ENCODE peak calls at places on chromosomes 16 and 17, in nine cellular contexts. One of them, this sample, is unnamed.

GRCh38 chr17:30970757-30971567 is at the start of gene RNF135:
- DNase-seq in breast epithelium: peak
- DNase-seq in IMR-90: peak
- DNase-seq in NB4: peak
- DNase-seq in GM12878: no peak
- DNase-seq in GM12891: peak
- DNase-seq in sigmoid colon: peak
- DNase-seq in H54: peak
- DNase-seq in lower leg skin: peak
- DNase-seq in this sample: peak

GRCh38 chr16:4091638-4092037 is 24.6 kb downstream of the ADCY9 start:
- DNase-seq in breast epithelium: no peak
- DNase-seq in IMR-90: no peak
- DNase-seq in NB4: peak
- DNase-seq in GM12878: no peak
- DNase-seq in GM12891: no peak
- DNase-seq in sigmoid colon: no peak
- DNase-seq in H54: no peak
- DNase-seq in lower leg skin: peak
- DNase-seq in this sample: no peak

GRCh38 chr16:27769561-27770222 is 219.7 kb downstream of the KATNIP start:
- DNase-seq in breast epithelium: no peak
- DNase-seq in IMR-90: peak
- DNase-seq in NB4: no peak
- DNase-seq in GM12878: no peak
- DNase-seq in GM12891: no peak
- DNase-seq in sigmoid colon: no peak
- DNase-seq in H54: peak
- DNase-seq in lower leg skin: no peak
- DNase-seq in this sample: no peak

GRCh38 chr16:3282103-3282746 is 1.1 kb upstream of the ZNF263 start:
- DNase-seq in breast epithelium: no peak
- DNase-seq in IMR-90: peak
- DNase-seq in NB4: peak
- DNase-seq in GM12878: no peak
- DNase-seq in GM12891: no peak
- DNase-seq in sigmoid colon: no peak
- DNase-seq in H54: peak
- DNase-seq in lower leg skin: no peak
- DNase-seq in this sample: peak

GRCh38 chr16:88088161-88088581 is 136.9 kb downstream of the BANP start:
- DNase-seq in breast epithelium: no peak
- DNase-seq in IMR-90: peak
- DNase-seq in NB4: no peak
- DNase-seq in GM12878: no peak
- DNase-seq in GM12891: no peak
- DNase-seq in sigmoid colon: peak
- DNase-seq in H54: no peak
- DNase-seq in lower leg skin: peak
- DNase-seq in this sample: no peak

GRCh38 chr16:17612336-17612735 is 141.6 kb upstream of the XYLT1 start:
- DNase-seq in breast epithelium: no peak
- DNase-seq in IMR-90: no peak
- DNase-seq in NB4: no peak
- DNase-seq in GM12878: no peak
- DNase-seq in GM12891: no peak
- DNase-seq in sigmoid colon: no peak
- DNase-seq in H54: no peak
- DNase-seq in lower leg skin: no peak
- DNase-seq in this sample: no peak

GRCh38 chr17:44351961-44352921 is 7.1 kb downstream of the GRN start:
- DNase-seq in breast epithelium: no peak
- DNase-seq in IMR-90: no peak
- DNase-seq in NB4: no peak
- DNase-seq in GM12878: no peak
- DNase-seq in GM12891: no peak
- DNase-seq in sigmoid colon: no peak
- DNase-seq in H54: no peak
- DNase-seq in lower leg skin: no peak
- DNase-seq in this sample: no peak

GRCh38 chr17:80792373-80792781 is 199.3 kb upstream of the CHMP6 start:
- DNase-seq in breast epithelium: peak
- DNase-seq in IMR-90: peak
- DNase-seq in NB4: no peak
- DNase-seq in GM12878: no peak
- DNase-seq in GM12891: no peak
- DNase-seq in sigmoid colon: peak
- DNase-seq in H54: no peak
- DNase-seq in lower leg skin: peak
- DNase-seq in this sample: no peak

GRCh38 chr17:27621557-27621956 is 9.4 kb upstream of the LGALS9 start:
- DNase-seq in breast epithelium: no peak
- DNase-seq in IMR-90: no peak
- DNase-seq in NB4: no peak
- DNase-seq in GM12878: no peak
- DNase-seq in GM12891: no peak
- DNase-seq in sigmoid colon: no peak
- DNase-seq in H54: no peak
- DNase-seq in lower leg skin: no peak
- DNase-seq in this sample: no peak

GRCh38 chr16:26195225-26195624 is 503.5 kb downstream of the HS3ST4 start:
- DNase-seq in breast epithelium: no peak
- DNase-seq in IMR-90: no peak
- DNase-seq in NB4: no peak
- DNase-seq in GM12878: no peak
- DNase-seq in GM12891: no peak
- DNase-seq in sigmoid colon: no peak
- DNase-seq in H54: no peak
- DNase-seq in lower leg skin: no peak
- DNase-seq in this sample: no peak

GRCh38 chr16:84503751-84504395 is 586 bp downstream of the MEAK7 start:
- DNase-seq in breast epithelium: no peak
- DNase-seq in IMR-90: peak
- DNase-seq in NB4: peak
- DNase-seq in GM12878: no peak
- DNase-seq in GM12891: no peak
- DNase-seq in sigmoid colon: no peak
- DNase-seq in H54: no peak
- DNase-seq in lower leg skin: no peak
- DNase-seq in this sample: peak

GRCh38 chr17:20896153-20896649 is 146.6 kb downstream of the USP22 start:
- DNase-seq in breast epithelium: no peak
- DNase-seq in IMR-90: peak
- DNase-seq in NB4: no peak
- DNase-seq in GM12878: no peak
- DNase-seq in GM12891: no peak
- DNase-seq in sigmoid colon: peak
- DNase-seq in H54: no peak
- DNase-seq in lower leg skin: no peak
- DNase-seq in this sample: no peak

GRCh38 chr16:87704754-87705353 is 60.9 kb downstream of the KLHDC4 start:
- DNase-seq in breast epithelium: no peak
- DNase-seq in IMR-90: no peak
- DNase-seq in NB4: no peak
- DNase-seq in GM12878: no peak
- DNase-seq in GM12891: no peak
- DNase-seq in sigmoid colon: no peak
- DNase-seq in H54: no peak
- DNase-seq in lower leg skin: no peak
- DNase-seq in this sample: no peak

GRCh38 chr17:58232707-58233156 is 5.7 kb upstream of the LPO start:
- DNase-seq in breast epithelium: no peak
- DNase-seq in IMR-90: peak
- DNase-seq in NB4: peak
- DNase-seq in GM12878: peak
- DNase-seq in GM12891: no peak
- DNase-seq in sigmoid colon: no peak
- DNase-seq in H54: peak
- DNase-seq in lower leg skin: no peak
- DNase-seq in this sample: no peak

GRCh38 chr16:86865866-86866675 is 287.7 kb downstream of the FOXL1 start:
- DNase-seq in breast epithelium: no peak
- DNase-seq in IMR-90: peak
- DNase-seq in NB4: no peak
- DNase-seq in GM12878: no peak
- DNase-seq in GM12891: no peak
- DNase-seq in sigmoid colon: peak
- DNase-seq in H54: no peak
- DNase-seq in lower leg skin: no peak
- DNase-seq in this sample: no peak

DNA sequence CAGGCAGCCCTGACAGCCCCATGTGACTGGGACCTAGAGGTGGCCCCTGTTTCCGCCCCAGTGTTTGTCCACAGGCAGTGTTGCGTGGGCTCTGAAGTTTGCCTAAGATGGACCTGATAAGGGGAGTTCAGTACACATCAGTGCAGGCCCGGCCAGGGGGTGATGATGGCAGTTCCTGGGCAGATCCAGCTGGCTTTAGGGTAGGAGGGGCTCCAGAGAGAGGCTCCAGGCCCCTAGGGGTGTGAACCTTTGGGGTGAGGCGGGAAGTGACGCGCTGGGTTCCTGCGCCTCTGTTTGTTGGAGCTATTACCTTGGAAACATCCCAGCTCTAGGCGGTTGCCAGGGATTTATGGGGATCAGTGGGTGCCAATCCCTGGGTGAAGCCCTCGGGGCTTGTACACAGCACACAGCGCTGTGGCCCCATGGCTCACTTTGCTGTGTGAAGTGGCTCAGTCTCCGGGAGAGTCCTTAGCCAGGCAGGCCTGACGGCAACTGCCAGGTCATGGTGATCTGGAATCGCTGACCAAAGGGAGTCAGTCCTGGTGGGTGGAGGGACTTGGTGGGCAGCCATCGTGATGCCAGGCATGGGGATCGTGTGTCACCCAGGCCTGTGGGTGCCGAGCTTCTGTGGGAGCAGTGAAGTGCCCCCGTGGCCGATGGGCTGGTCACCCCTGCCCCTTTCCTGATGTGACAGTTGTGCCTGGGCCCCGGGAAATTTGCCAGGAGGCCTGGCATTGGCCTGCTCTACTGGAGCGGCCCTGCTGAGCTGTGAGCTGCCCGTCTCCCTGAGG is 146.1 kb downstream of the SEC14L1 start:
- DNase-seq in breast epithelium: peak
- DNase-seq in IMR-90: peak
- DNase-seq in NB4: no peak
- DNase-seq in GM12878: no peak
- DNase-seq in GM12891: no peak
- DNase-seq in sigmoid colon: peak
- DNase-seq in H54: peak
- DNase-seq in lower leg skin: peak
- DNase-seq in this sample: no peak
- TF ChIP-seq POLR2A in breast epithelium: no peak
- TF ChIP-seq POLR2A in IMR-90: peak
- TF ChIP-seq POLR2A in NB4: no peak
- TF ChIP-seq POLR2A in GM12878: no peak
- TF ChIP-seq POLR2A in GM12891: no peak
- TF ChIP-seq POLR2A in sigmoid colon: no peak
- TF ChIP-seq POLR2A in H54: peak
- TF ChIP-seq POLR2A in lower leg skin: no peak
- TF ChIP-seq POLR2A in this sample: no peak

DNA sequence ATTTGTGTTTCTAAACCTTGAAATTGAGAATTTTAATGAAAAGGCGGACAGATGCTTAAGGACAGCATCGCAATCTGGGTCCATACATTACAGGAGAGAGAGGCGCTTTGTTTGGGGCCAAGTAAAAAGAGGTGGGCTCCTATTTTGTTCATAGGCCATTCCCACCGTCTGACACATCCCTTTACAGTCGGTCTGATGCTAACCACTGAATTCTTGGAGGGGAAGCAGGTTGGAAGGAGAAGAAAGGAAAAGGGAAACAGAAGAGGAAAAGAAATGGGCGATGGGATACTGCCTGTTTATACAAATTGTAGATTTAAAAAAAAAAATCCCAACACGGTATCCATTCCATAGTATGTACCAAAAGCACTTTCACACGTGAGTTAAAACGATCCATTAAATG is 4.0 kb upstream of the ZFHX3 start:
- DNase-seq in breast epithelium: no peak
- DNase-seq in IMR-90: peak
- DNase-seq in NB4: no peak
- DNase-seq in GM12878: no peak
- DNase-seq in GM12891: no peak
- DNase-seq in sigmoid colon: no peak
- DNase-seq in H54: no peak
- DNase-seq in lower leg skin: no peak
- DNase-seq in this sample: no peak
- TF ChIP-seq POLR2A in breast epithelium: no peak
- TF ChIP-seq POLR2A in IMR-90: no peak
- TF ChIP-seq POLR2A in NB4: no peak
- TF ChIP-seq POLR2A in GM12878: no peak
- TF ChIP-seq POLR2A in GM12891: no peak
- TF ChIP-seq POLR2A in sigmoid colon: no peak
- TF ChIP-seq POLR2A in H54: no peak
- TF ChIP-seq POLR2A in lower leg skin: no peak
- TF ChIP-seq POLR2A in this sample: no peak

DNA sequence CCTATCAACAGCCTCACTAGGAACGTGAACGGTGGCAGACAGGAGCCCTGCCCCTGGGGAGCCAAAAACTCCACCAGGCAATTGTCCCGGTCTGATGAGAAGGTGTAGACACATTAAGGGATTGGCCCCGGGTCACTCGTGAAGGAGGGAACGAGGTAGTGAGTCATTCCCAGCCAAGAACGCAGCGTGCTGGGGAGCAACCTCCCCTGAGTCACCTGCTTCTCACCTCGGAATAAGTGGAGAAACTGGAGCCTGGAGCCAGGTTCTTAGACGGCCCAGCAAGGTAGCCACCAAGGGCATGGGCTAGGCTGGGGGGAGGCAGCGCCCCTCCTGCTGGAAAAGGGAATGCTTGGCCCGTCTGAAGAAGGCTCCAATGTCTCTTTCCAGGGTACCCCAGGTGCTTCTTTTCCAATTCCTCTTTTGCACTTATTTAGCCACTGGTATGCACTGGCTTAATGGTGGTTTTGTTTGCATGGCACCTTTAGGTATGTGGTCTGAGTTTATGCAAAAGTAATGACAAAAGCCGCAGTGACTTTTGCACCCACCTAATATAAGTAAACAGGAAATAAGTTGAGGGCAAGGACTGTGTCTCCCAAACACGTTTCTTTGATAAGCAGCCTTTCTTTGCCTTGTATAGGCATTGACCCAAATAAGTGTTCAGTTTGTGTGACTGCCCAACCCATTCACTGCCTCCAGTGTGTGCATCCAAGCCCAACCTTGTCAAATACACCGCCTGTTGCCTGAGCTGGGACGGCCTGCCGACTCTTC is 1.8 kb upstream of the HELZ start:
- DNase-seq in breast epithelium: peak
- DNase-seq in IMR-90: peak
- DNase-seq in NB4: peak
- DNase-seq in GM12878: peak
- DNase-seq in GM12891: no peak
- DNase-seq in sigmoid colon: no peak
- DNase-seq in H54: peak
- DNase-seq in lower leg skin: peak
- DNase-seq in this sample: peak
- TF ChIP-seq POLR2A in breast epithelium: no peak
- TF ChIP-seq POLR2A in IMR-90: no peak
- TF ChIP-seq POLR2A in NB4: no peak
- TF ChIP-seq POLR2A in GM12878: no peak
- TF ChIP-seq POLR2A in GM12891: no peak
- TF ChIP-seq POLR2A in sigmoid colon: no peak
- TF ChIP-seq POLR2A in H54: no peak
- TF ChIP-seq POLR2A in lower leg skin: no peak
- TF ChIP-seq POLR2A in this sample: no peak

GRCh38 chr17:8222630-8223355 is 12.4 kb upstream of the AURKB start:
- DNase-seq in breast epithelium: peak
- DNase-seq in IMR-90: peak
- DNase-seq in NB4: peak
- DNase-seq in GM12878: peak
- DNase-seq in GM12891: no peak
- DNase-seq in sigmoid colon: peak
- DNase-seq in H54: peak
- DNase-seq in lower leg skin: peak
- DNase-seq in this sample: peak
- TF ChIP-seq POLR2A in breast epithelium: peak
- TF ChIP-seq POLR2A in IMR-90: peak
- TF ChIP-seq POLR2A in NB4: peak
- TF ChIP-seq POLR2A in GM12878: peak
- TF ChIP-seq POLR2A in GM12891: peak
- TF ChIP-seq POLR2A in sigmoid colon: peak
- TF ChIP-seq POLR2A in H54: peak
- TF ChIP-seq POLR2A in lower leg skin: no peak
- TF ChIP-seq POLR2A in this sample: peak